ENCODE peak calls at places on chromosomes 4 and X, in seven cellular contexts. X is HS-5; S is left colon; I is EH; J is NCI-H82; A is stimulated activated CD4-positive, alpha-beta T cell treated with anti-CD3 and anti-CD28 coated beads, TNF-alpha, amount 100 ng/mL, for 4 hours; F is frontal cortex. N is an unnamed sample.

GRCh38 chr4:158155656-158156356 is 17.0 kb downstream of the GASK1B start:
- DNase-seq in X (no peak), S (peak), I (no peak), J (no peak), A (no peak), F (no peak), N (peak)

GRCh38 chrX:16258936-16259335 is 91.7 kb downstream of the MAGEB17 start:
- DNase-seq in X (no peak), S (no peak), I (no peak), J (no peak), A (no peak), F (no peak), N (no peak)

GRCh38 chr4:107931775-107932321 is 499 bp downstream of the CYP2U1 start:
- DNase-seq in X (no peak), S (peak), I (no peak), J (peak), A (peak), F (peak), N (peak)

GRCh38 chrX:129077384-129077783 is 445.9 kb downstream of the SMARCA1 start:
- DNase-seq in X (no peak), S (no peak), I (no peak), J (peak), A (no peak), F (no peak), N (no peak)

GRCh38 chr4:92809381-92809780 is 505.6 kb downstream of the GRID2 start:
- DNase-seq in X (no peak), S (no peak), I (no peak), J (no peak), A (no peak), F (no peak), N (no peak)

GRCh38 chr4:47913328-47913727 is 1.1 kb downstream of the NFXL1 start:
- DNase-seq in X (no peak), S (no peak), I (peak), J (peak), A (no peak), F (no peak), N (no peak)

GRCh38 chr4:97072666-97073065 is 1070.6 kb downstream of the STPG2 start:
- DNase-seq in X (no peak), S (no peak), I (no peak), J (peak), A (no peak), F (no peak), N (no peak)

GRCh38 chr4:162499478-162499877 is 335.7 kb upstream of the FSTL5 start:
- DNase-seq in X (no peak), S (no peak), I (no peak), J (peak), A (no peak), F (no peak), N (no peak)

GRCh38 chrX:129678881-129679195 is 24.1 kb upstream of the APLN start:
- DNase-seq in X (no peak), S (no peak), I (no peak), J (no peak), A (no peak), F (no peak), N (no peak)

GRCh38 chr4:8046925-8047541 is 107.4 kb upstream of the AFAP1 start:
- DNase-seq in X (no peak), S (no peak), I (no peak), J (no peak), A (no peak), F (no peak), N (no peak)

GRCh38 chrX:129738466-129739308 is at the start of gene XPNPEP2:
- DNase-seq in X (no peak), S (peak), I (peak), J (peak), A (no peak), F (no peak), N (peak)

GRCh38 chr4:48137766-48138349 is 3.8 kb upstream of the TXK start:
- DNase-seq in X (no peak), S (no peak), I (no peak), J (no peak), A (no peak), F (no peak), N (no peak)

GRCh38 chr4:126582737-126583136 is 1050.0 kb upstream of the INTU start:
- DNase-seq in X (no peak), S (no peak), I (no peak), J (peak), A (no peak), F (no peak), N (no peak)

GRCh38 chrX:21966866-21967265 is 26.4 kb downstream of the SMS start:
- DNase-seq in X (no peak), S (no peak), I (no peak), J (no peak), A (no peak), F (no peak), N (no peak)

GRCh38 chrX:53263597-53264094 is 17.7 kb downstream of the IQSEC2 start:
- DNase-seq in X (no peak), S (no peak), I (peak), J (no peak), A (no peak), F (no peak), N (no peak)

GRCh38 chr4:99885063-99885664 is 9.1 kb downstream of the LAMTOR3 start:
- DNase-seq in X (no peak), S (no peak), I (peak), J (peak), A (no peak), F (no peak), N (no peak)

GRCh38 chr4:168766537-168767316 is 243.3 kb downstream of the CBR4 start:
- DNase-seq in X (no peak), S (no peak), I (peak), J (no peak), A (no peak), F (no peak), N (no peak)

N was measured in colonic mucosa.